ENCODE peak calls at places on chromosomes 11 and 22, in five cellular contexts. N is H54, G is GM04504, U is heart left ventricle, I is NCI-H524. X is an unnamed sample.

GRCh38 chr11:73671701-73672100 is 25.3 kb downstream of the PLEKHB1 start:
- DNase-seq in U (no peak), I (no peak), N (no peak), G (no peak), X (no peak)

GRCh38 chr11:130159657-130160459 is at the start of gene ST14:
- DNase-seq in N (no peak), I (no peak), U (no peak), G (no peak), X (no peak)

GRCh38 chr11:134714021-134714656 is 302.1 kb upstream of the B3GAT1 start:
- DNase-seq in I (peak), U (no peak), N (no peak), G (no peak), X (no peak)

GRCh38 chr11:69657911-69658605 is 17.1 kb downstream of the LTO1 start:
- DNase-seq in G (no peak), U (no peak), I (peak), N (no peak), X (no peak)

GRCh38 chr22:24060375-24060788 is 49.3 kb downstream of the CABIN1 start:
- DNase-seq in U (peak), N (peak), G (peak), I (no peak), X (no peak)

GRCh38 chr22:20904008-20904979 is 12.9 kb upstream of the CRKL start:
- DNase-seq in N (no peak), G (peak), U (no peak), I (no peak), X (no peak)

GRCh38 chr22:50034126-50035081 is 21.8 kb upstream of the IL17REL start:
- DNase-seq in I (no peak), N (no peak), G (no peak), U (no peak), X (no peak)

GRCh38 chr11:93719310-93719709 is 22.0 kb downstream of the TAF1D start:
- DNase-seq in N (no peak), G (no peak), I (no peak), U (no peak), X (no peak)

GRCh38 chr22:38148252-38148651 is 33.4 kb downstream of the PLA2G6 start:
- DNase-seq in I (no peak), N (peak), G (peak), U (no peak), X (no peak)

GRCh38 chr11:102824541-102824940 is 18.9 kb downstream of the MMP3 start:
- DNase-seq in I (no peak), U (no peak), N (no peak), G (no peak), X (no peak)

GRCh38 chr11:2524446-2525165 is 79.8 kb downstream of the KCNQ1 start:
- DNase-seq in G (no peak), U (peak), I (peak), N (no peak), X (no peak)

GRCh38 chr22:29073618-29074275 is 912 bp downstream of the KREMEN1 start:
- DNase-seq in I (no peak), G (no peak), U (peak), N (no peak), X (no peak)

GRCh38 chr11:69301491-69302401 is 7.8 kb downstream of the MYEOV start:
- DNase-seq in I (no peak), N (peak), U (no peak), G (peak), X (no peak)

GRCh38 chr22:49301398-49302149 is 526.1 kb downstream of the BRD1 start:
- DNase-seq in N (no peak), U (no peak), I (no peak), G (no peak), X (no peak)

GRCh38 chr11:1109101-1109917 is 34.6 kb downstream of the MUC2 start:
- DNase-seq in G (no peak), N (no peak), I (no peak), U (no peak), X (no peak)

GRCh38 chr22:37340331-37341262 is 58.3 kb downstream of the CYTH4 start:
- DNase-seq in U (no peak), G (no peak), N (no peak), I (peak), X (no peak)

GRCh38 chr11:2665747-2666710 is 33.8 kb downstream of the KCNQ1OT1 start:
- DNase-seq in N (no peak), I (no peak), U (no peak), G (no peak), X (no peak)

GRCh38 chr11:18322818-18323570 is 627 bp downstream of the GTF2H1 start:
- DNase-seq in N (no peak), I (no peak), G (no peak), U (no peak), X (no peak)

GRCh38 chr22:34886812-34887211 is 179.1 kb upstream of the ISX start:
- DNase-seq in I (peak), N (no peak), U (no peak), G (no peak), X (no peak)

GRCh38 chr11:104075091-104075490 is 38.7 kb downstream of the DDI1 start:
- DNase-seq in N (no peak), G (no peak), I (no peak), U (no peak), X (no peak)

GRCh38 chr22:34972498-34972897 is 93.5 kb upstream of the ISX start:
- DNase-seq in U (no peak), N (no peak), G (no peak), I (no peak), X (no peak)

GRCh38 chr11:83238111-83238510 is 44.6 kb downstream of the ANKRD42 start:
- DNase-seq in U (no peak), I (no peak), N (no peak), G (no peak), X (no peak)

GRCh38 chr11:7261578-7261977 is 9.9 kb downstream of the SYT9 start:
- DNase-seq in N (no peak), G (no peak), I (no peak), U (no peak), X (no peak)

GRCh38 chr11:3786781-3787428 is 10.4 kb downstream of the NUP98 start:
- DNase-seq in I (no peak), U (no peak), N (no peak), G (no peak), X (no peak)

GRCh38 chr11:27995082-27995481 is 112.9 kb downstream of the KIF18A start:
- DNase-seq in G (peak), N (no peak), U (no peak), I (no peak), X (no peak)

GRCh38 chr11:17780668-17781067 is 46.1 kb downstream of the KCNC1 start:
- DNase-seq in I (no peak), U (no peak), N (no peak), G (no peak), X (no peak)

GRCh38 chr11:2097356-2097997 is 41.7 kb downstream of the IGF2 start:
- DNase-seq in U (peak), I (no peak), N (no peak), G (no peak), X (no peak)

GRCh38 chr11:86499723-86500129 is 125.0 kb downstream of the CCDC81 start:
- DNase-seq in N (no peak), U (no peak), I (no peak), G (no peak), X (no peak)

GRCh38 chr11:75588067-75588481 is 26.0 kb downstream of the SERPINH1 start:
- DNase-seq in I (no peak), G (no peak), N (no peak), U (no peak), X (no peak)

GRCh38 chr11:114307524-114308203 is 11.5 kb downstream of the NNMT start:
- DNase-seq in I (no peak), G (peak), U (peak), N (no peak), X (no peak)

GRCh38 chr11:12556788-12557384 is 117.3 kb upstream of the TEAD1 start:
- DNase-seq in I (no peak), U (peak), G (peak), N (peak), X (no peak)

GRCh38 chr11:117818036-117818858 is 6.3 kb downstream of the FXYD2 start:
- DNase-seq in N (no peak), G (no peak), U (no peak), I (no peak), X (no peak)

GRCh38 chr11:35997908-35998307 is 54.0 kb downstream of the LDLRAD3 start:
- DNase-seq in I (no peak), G (no peak), U (no peak), N (no peak), X (peak)

GRCh38 chr11:1402776-1403620 is 13.3 kb downstream of the BRSK2 start:
- DNase-seq in N (no peak), U (no peak), G (no peak), I (peak), X (no peak)

GRCh38 chr22:29617922-29618629 is 14.6 kb downstream of the NF2 start:
- DNase-seq in U (no peak), I (no peak), G (no peak), N (no peak), X (no peak)

GRCh38 chr11:62879150-62879549 is 1.5 kb upstream of the SLC3A2 start:
- DNase-seq in I (no peak), G (no peak), U (no peak), N (no peak), X (no peak)

GRCh38 chr11:111718436-111719325 is 47.5 kb downstream of the PPP2R1B start:
- DNase-seq in G (no peak), N (peak), U (no peak), I (no peak), X (no peak)